ENCODE peak calls at places on chromosomes 1 and 21, in four cellular contexts. One of them, this sample, is unnamed.

GRCh38 chr21:15682977-15683376 is 46.8 kb upstream of the USP25 start:
- DNase-seq in HepG2: no peak
- DNase-seq in WTC11: no peak
- DNase-seq in K562: no peak
- DNase-seq in this sample: no peak

GRCh38 chr1:201376464-201377374 is 761 bp downstream of the TNNT2 start:
- DNase-seq in WTC11: peak
- DNase-seq in K562: peak
- DNase-seq in HepG2: peak
- DNase-seq in this sample: no peak

GRCh38 chr1:41361495-41362356 is 492 bp downstream of the FOXO6 start:
- DNase-seq in WTC11: peak
- DNase-seq in K562: peak
- DNase-seq in HepG2: no peak
- DNase-seq in this sample: no peak

GRCh38 chr1:107389410-107390075 is 248.7 kb downstream of the NTNG1 start:
- DNase-seq in WTC11: no peak
- DNase-seq in K562: no peak
- DNase-seq in HepG2: no peak
- DNase-seq in this sample: peak

GRCh38 chr1:29121951-29122661 is 1.6 kb downstream of the TMEM200B start:
- DNase-seq in HepG2: no peak
- DNase-seq in WTC11: peak
- DNase-seq in K562: no peak
- DNase-seq in this sample: no peak

GRCh38 chr1:216310776-216311175 is 112.5 kb downstream of the USH2A start:
- DNase-seq in K562: no peak
- DNase-seq in HepG2: no peak
- DNase-seq in WTC11: peak
- DNase-seq in this sample: no peak

GRCh38 chr1:231049121-231049979 is 9.3 kb upstream of the FAM89A start:
- DNase-seq in WTC11: no peak
- DNase-seq in HepG2: no peak
- DNase-seq in K562: peak
- DNase-seq in this sample: no peak

GRCh38 chr1:3111616-3112021 is 42.6 kb downstream of the PRDM16 start:
- DNase-seq in WTC11: no peak
- DNase-seq in K562: no peak
- DNase-seq in HepG2: no peak
- DNase-seq in this sample: no peak

GRCh38 chr1:226098870-226099832 is 36.6 kb downstream of the H3-3A start:
- DNase-seq in K562: no peak
- DNase-seq in HepG2: no peak
- DNase-seq in WTC11: no peak
- DNase-seq in this sample: no peak

GRCh38 chr1:197696372-197696771 is 78.9 kb downstream of the DENND1B start:
- DNase-seq in WTC11: no peak
- DNase-seq in HepG2: no peak
- DNase-seq in K562: no peak
- DNase-seq in this sample: no peak

GRCh38 chr1:189787201-189787600 is 690.5 kb downstream of the BRINP3 start:
- DNase-seq in K562: no peak
- DNase-seq in WTC11: peak
- DNase-seq in HepG2: peak
- DNase-seq in this sample: no peak

GRCh38 chr1:1308756-1309524 is 543 bp downstream of the PUSL1 start:
- DNase-seq in WTC11: no peak
- DNase-seq in K562: peak
- DNase-seq in HepG2: no peak
- DNase-seq in this sample: no peak

GRCh38 chr1:8397511-8397910 is 79.6 kb downstream of the SLC45A1 start:
- DNase-seq in HepG2: no peak
- DNase-seq in K562: no peak
- DNase-seq in WTC11: no peak
- DNase-seq in this sample: peak

GRCh38 chr1:214952648-214953047 is 129.9 kb upstream of the KCNK2 start:
- DNase-seq in HepG2: no peak
- DNase-seq in WTC11: peak
- DNase-seq in K562: peak
- DNase-seq in this sample: no peak

GRCh38 chr21:45973475-45974072 is 8.0 kb upstream of the COL6A1 start:
- DNase-seq in WTC11: peak
- DNase-seq in K562: peak
- DNase-seq in HepG2: peak
- DNase-seq in this sample: no peak

GRCh38 chr1:172909606-172910326 is 141.0 kb downstream of the TNFSF18 start:
- DNase-seq in K562: no peak
- DNase-seq in HepG2: no peak
- DNase-seq in WTC11: no peak
- DNase-seq in this sample: no peak

GRCh38 chr1:212618466-212619210 is 10.1 kb downstream of the ATF3 start:
- DNase-seq in HepG2: no peak
- DNase-seq in K562: no peak
- DNase-seq in WTC11: no peak
- DNase-seq in this sample: no peak

GRCh38 chr1:113608371-113608770 is 150.9 kb downstream of the PHTF1 start:
- DNase-seq in K562: no peak
- DNase-seq in HepG2: no peak
- DNase-seq in WTC11: no peak
- DNase-seq in this sample: no peak

GRCh38 chr1:117740461-117740860 is 134.6 kb downstream of the TENT5C start:
- DNase-seq in HepG2: no peak
- DNase-seq in K562: no peak
- DNase-seq in WTC11: no peak
- DNase-seq in this sample: no peak

GRCh38 chr1:154220970-154221814 is 437 bp downstream of the UBAP2L start:
- DNase-seq in HepG2: no peak
- DNase-seq in K562: peak
- DNase-seq in WTC11: peak
- DNase-seq in this sample: no peak

GRCh38 chr1:21816602-21817302 is 4.7 kb downstream of the LDLRAD2 start:
- DNase-seq in HepG2: peak
- DNase-seq in K562: no peak
- DNase-seq in WTC11: no peak
- DNase-seq in this sample: no peak

GRCh38 chr1:16396591-16396990 is 29.5 kb downstream of the SZRD1 start:
- DNase-seq in WTC11: no peak
- DNase-seq in HepG2: no peak
- DNase-seq in K562: no peak
- DNase-seq in this sample: no peak

GRCh38 chr1:68322837-68323687 is 90.7 kb upstream of the WLS start:
- DNase-seq in K562: no peak
- DNase-seq in HepG2: no peak
- DNase-seq in WTC11: no peak
- DNase-seq in this sample: no peak

GRCh38 chr1:107544285-107544684 is 403.4 kb downstream of the NTNG1 start:
- DNase-seq in K562: no peak
- DNase-seq in HepG2: no peak
- DNase-seq in WTC11: no peak
- DNase-seq in this sample: no peak

GRCh38 chr1:25017436-25018109 is 87.5 kb upstream of the RUNX3 start:
- DNase-seq in K562: no peak
- DNase-seq in WTC11: no peak
- DNase-seq in HepG2: peak
- DNase-seq in this sample: no peak

GRCh38 chr21:43812139-43812821 is 22.9 kb downstream of the RRP1 start:
- DNase-seq in HepG2: peak
- DNase-seq in WTC11: no peak
- DNase-seq in K562: no peak
- DNase-seq in this sample: no peak

GRCh38 chr1:189311915-189312314 is 1165.7 kb downstream of the BRINP3 start:
- DNase-seq in WTC11: no peak
- DNase-seq in HepG2: no peak
- DNase-seq in K562: peak
- DNase-seq in this sample: no peak

GRCh38 chr1:30718636-30719405 is 4.6 kb downstream of the MATN1 start:
- DNase-seq in HepG2: peak
- DNase-seq in K562: peak
- DNase-seq in WTC11: peak
- DNase-seq in this sample: peak

GRCh38 chr21:45393021-45393420 is 11.9 kb upstream of the COL18A1 start:
- DNase-seq in HepG2: no peak
- DNase-seq in K562: no peak
- DNase-seq in WTC11: no peak
- DNase-seq in this sample: no peak

GRCh38 chr1:209207126-209207700 is 376.3 kb upstream of the CAMK1G start:
- DNase-seq in HepG2: no peak
- DNase-seq in WTC11: no peak
- DNase-seq in K562: no peak
- DNase-seq in this sample: no peak

GRCh38 chr1:44405804-44406743 is 1.0 kb downstream of the RNF220 start:
- DNase-seq in K562: no peak
- DNase-seq in HepG2: peak
- DNase-seq in WTC11: peak
- DNase-seq in this sample: no peak

DNA sequence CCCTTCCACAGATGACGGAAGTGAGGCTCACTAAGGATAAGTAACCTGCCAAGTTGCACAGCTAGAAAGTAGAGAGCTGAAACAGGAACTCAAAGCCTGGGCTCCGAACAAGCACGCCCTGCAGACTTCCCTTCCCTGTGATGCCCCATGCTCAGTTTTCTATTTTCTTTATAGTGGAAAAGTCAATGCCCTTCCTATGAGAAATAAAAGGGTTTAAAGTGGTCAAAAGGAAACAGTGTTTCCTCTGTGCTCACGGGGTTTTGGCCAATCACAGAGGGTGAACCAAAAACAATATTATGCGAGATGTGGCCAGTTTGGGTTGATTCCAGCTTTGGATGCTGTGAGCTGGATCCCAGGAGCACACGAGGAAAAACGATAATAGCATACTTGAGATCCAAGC is 44.5 kb downstream of the DDR2 start:
- DNase-seq in HepG2: no peak
- DNase-seq in K562: no peak
- DNase-seq in WTC11: no peak
- DNase-seq in this sample: no peak
- TF ChIP-seq CREM in HepG2: no peak
- TF ChIP-seq CREM in K562: no peak
- TF ChIP-seq CREM in WTC11: no peak
- TF ChIP-seq CREM in this sample: no peak

DNA sequence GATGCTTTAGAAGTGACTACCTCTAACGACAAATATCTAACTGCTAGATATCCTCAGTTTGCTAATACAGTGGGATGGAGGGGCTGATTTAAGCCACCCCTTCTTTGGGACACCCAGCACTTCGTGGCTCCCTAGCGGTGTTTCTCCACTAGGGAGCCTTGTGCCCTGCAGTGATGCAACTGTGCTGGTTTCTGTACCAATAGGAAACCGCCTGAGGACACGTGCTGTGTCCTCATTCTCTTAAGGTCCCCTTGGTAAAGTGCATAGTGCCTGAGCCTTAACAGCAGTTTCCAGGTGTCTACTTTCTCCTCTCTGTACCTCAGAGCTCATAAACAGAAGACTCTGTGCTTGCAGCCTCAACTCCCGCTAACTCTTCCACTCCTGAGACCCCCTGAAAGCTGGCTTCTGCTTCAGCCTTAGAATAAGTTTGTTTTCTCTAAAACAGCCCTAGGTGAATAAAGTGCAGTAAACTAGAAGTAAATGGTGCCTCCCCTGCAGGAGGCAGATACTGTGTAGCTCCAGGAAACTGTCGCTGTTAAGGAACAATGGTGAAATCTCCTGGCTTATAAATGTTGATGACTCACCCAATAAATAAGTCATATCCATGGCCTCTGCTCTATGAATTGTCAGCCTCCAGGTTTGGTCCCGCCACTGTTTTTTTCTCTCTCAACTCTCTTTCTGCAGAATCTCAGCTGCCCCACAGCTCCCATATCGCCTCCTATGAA is 130.4 kb downstream of the AK5 start:
- DNase-seq in HepG2: no peak
- DNase-seq in WTC11: no peak
- DNase-seq in K562: no peak
- DNase-seq in this sample: no peak
- TF ChIP-seq CREM in HepG2: no peak
- TF ChIP-seq CREM in WTC11: no peak
- TF ChIP-seq CREM in K562: no peak
- TF ChIP-seq CREM in this sample: no peak

GRCh38 chr1:70779571-70779970 is 268.0 kb downstream of the PTGER3 start:
- DNase-seq in HepG2: no peak
- DNase-seq in WTC11: no peak
- DNase-seq in K562: no peak
- DNase-seq in this sample: no peak
- TF ChIP-seq CREM in HepG2: no peak
- TF ChIP-seq CREM in WTC11: no peak
- TF ChIP-seq CREM in K562: no peak
- TF ChIP-seq CREM in this sample: no peak

GRCh38 chr1:53557830-53558784 is 98.9 kb downstream of the DMRTB1 start:
- DNase-seq in WTC11: peak
- DNase-seq in HepG2: no peak
- DNase-seq in K562: no peak
- DNase-seq in this sample: no peak
- TF ChIP-seq CREM in WTC11: no peak
- TF ChIP-seq CREM in HepG2: no peak
- TF ChIP-seq CREM in K562: no peak
- TF ChIP-seq CREM in this sample: no peak

DNA sequence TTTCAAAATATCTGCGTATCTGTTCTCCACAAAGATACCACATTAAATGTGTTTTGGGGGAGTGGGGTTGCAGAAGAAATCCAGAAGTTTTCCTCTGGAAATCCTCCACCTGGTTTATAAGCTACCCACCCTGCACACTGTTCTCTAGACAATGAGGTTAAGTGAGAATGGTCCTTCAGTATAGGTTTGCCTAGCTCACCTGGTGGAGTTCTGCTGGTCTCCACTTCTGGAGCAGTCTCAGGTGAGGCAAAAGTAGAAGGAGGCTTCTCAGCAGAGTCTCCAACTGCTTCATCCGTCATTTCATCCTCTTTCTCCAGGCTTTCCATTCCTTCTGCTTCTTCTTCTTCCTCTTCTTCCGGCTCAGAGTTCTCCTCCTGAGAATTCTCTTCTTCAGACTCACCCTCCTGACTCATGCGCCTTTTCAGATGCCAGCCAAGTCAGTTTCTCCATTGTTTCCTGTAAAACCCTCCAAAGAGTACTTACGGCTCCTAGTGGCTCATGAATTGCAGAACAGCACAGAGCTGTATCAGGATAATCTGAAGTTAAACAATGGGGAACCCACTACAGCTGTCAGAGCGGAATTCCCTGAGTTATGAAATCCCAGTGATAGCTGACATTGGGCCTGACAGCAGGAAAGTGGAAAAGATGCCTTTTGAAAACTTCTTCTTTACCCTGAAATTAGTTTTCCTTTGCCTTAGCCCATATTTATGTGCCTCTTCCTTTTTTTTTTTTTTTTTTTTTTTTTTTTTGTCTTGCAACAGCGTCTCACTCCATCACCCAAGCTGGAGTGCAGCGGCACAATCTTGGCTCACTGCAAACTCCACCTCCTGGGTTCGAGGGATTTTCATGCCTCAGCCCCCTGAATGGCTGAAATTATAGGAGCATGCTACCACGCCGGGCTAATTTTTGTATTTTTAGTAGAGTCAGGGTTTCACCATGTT is 38.5 kb downstream of the MSTO1 start:
- DNase-seq in K562: peak
- DNase-seq in WTC11: no peak
- DNase-seq in HepG2: peak
- DNase-seq in this sample: no peak
- TF ChIP-seq CREM in K562: no peak
- TF ChIP-seq CREM in WTC11: no peak
- TF ChIP-seq CREM in HepG2: no peak
- TF ChIP-seq CREM in this sample: no peak

GRCh38 chr1:240004086-240004749 is 87.5 kb upstream of the FMN2 start:
- DNase-seq in WTC11: peak
- DNase-seq in HepG2: no peak
- DNase-seq in K562: peak
- DNase-seq in this sample: no peak
- TF ChIP-seq CREM in WTC11: no peak
- TF ChIP-seq CREM in HepG2: no peak
- TF ChIP-seq CREM in K562: no peak
- TF ChIP-seq CREM in this sample: no peak

This sample was measured in GM12878.